ENCODE peak calls at places on chromosome 14, in six cellular contexts. One of them, this sample, is unnamed.

GRCh38 chr14:99734406-99735051 is 50.4 kb downstream of the CYP46A1 start:
- DNase-seq in GM12878: no peak
- DNase-seq in Calu3: no peak
- DNase-seq in foreskin fibroblast: no peak
- DNase-seq in psoas muscle: no peak
- DNase-seq in HL-60: no peak
- DNase-seq in this sample: peak

GRCh38 chr14:98756749-98757148 is 515.2 kb downstream of the BCL11B start:
- DNase-seq in psoas muscle: no peak
- DNase-seq in HL-60: no peak
- DNase-seq in foreskin fibroblast: no peak
- DNase-seq in GM12878: no peak
- DNase-seq in Calu3: no peak
- DNase-seq in this sample: no peak

GRCh38 chr14:31858868-31859267 is 218.2 kb upstream of the ARHGAP5 start:
- DNase-seq in psoas muscle: no peak
- DNase-seq in HL-60: no peak
- DNase-seq in Calu3: no peak
- DNase-seq in foreskin fibroblast: no peak
- DNase-seq in GM12878: no peak
- DNase-seq in this sample: no peak

GRCh38 chr14:84482256-84483071 is 1047.5 kb upstream of the FLRT2 start:
- DNase-seq in foreskin fibroblast: peak
- DNase-seq in Calu3: no peak
- DNase-seq in GM12878: no peak
- DNase-seq in psoas muscle: no peak
- DNase-seq in HL-60: no peak
- DNase-seq in this sample: no peak

GRCh38 chr14:96960598-96961116 is 163.5 kb downstream of the VRK1 start:
- DNase-seq in Calu3: no peak
- DNase-seq in GM12878: no peak
- DNase-seq in psoas muscle: no peak
- DNase-seq in HL-60: no peak
- DNase-seq in foreskin fibroblast: no peak
- DNase-seq in this sample: no peak

GRCh38 chr14:79530555-79530954 is 680.7 kb downstream of the DIO2 start:
- DNase-seq in psoas muscle: no peak
- DNase-seq in GM12878: no peak
- DNase-seq in HL-60: no peak
- DNase-seq in foreskin fibroblast: no peak
- DNase-seq in Calu3: no peak
- DNase-seq in this sample: no peak

GRCh38 chr14:70004791-70005190 is 125.6 kb downstream of the SMOC1 start:
- DNase-seq in Calu3: no peak
- DNase-seq in HL-60: no peak
- DNase-seq in psoas muscle: no peak
- DNase-seq in GM12878: no peak
- DNase-seq in foreskin fibroblast: no peak
- DNase-seq in this sample: no peak

GRCh38 chr14:33847066-33847465 is 103.8 kb downstream of the EGLN3 start:
- DNase-seq in GM12878: no peak
- DNase-seq in foreskin fibroblast: no peak
- DNase-seq in Calu3: no peak
- DNase-seq in psoas muscle: no peak
- DNase-seq in HL-60: no peak
- DNase-seq in this sample: no peak

GRCh38 chr14:99609245-99610117 is 5.5 kb upstream of the CCDC85C start:
- DNase-seq in foreskin fibroblast: no peak
- DNase-seq in GM12878: no peak
- DNase-seq in psoas muscle: no peak
- DNase-seq in HL-60: no peak
- DNase-seq in Calu3: no peak
- DNase-seq in this sample: no peak

GRCh38 chr14:93954900-93955891 is 21.2 kb downstream of the ASB2 start:
- DNase-seq in foreskin fibroblast: no peak
- DNase-seq in HL-60: peak
- DNase-seq in GM12878: no peak
- DNase-seq in psoas muscle: no peak
- DNase-seq in Calu3: no peak
- DNase-seq in this sample: peak

GRCh38 chr14:60878121-60878520 is 102.8 kb downstream of the TRMT5 start:
- DNase-seq in Calu3: no peak
- DNase-seq in psoas muscle: no peak
- DNase-seq in foreskin fibroblast: no peak
- DNase-seq in HL-60: no peak
- DNase-seq in GM12878: no peak
- DNase-seq in this sample: no peak

GRCh38 chr14:74480051-74480450 is 13.1 kb downstream of the NPC2 start:
- DNase-seq in HL-60: no peak
- DNase-seq in GM12878: no peak
- DNase-seq in psoas muscle: no peak
- DNase-seq in Calu3: no peak
- DNase-seq in foreskin fibroblast: no peak
- DNase-seq in this sample: no peak

GRCh38 chr14:65972891-65973290 is 513.3 kb upstream of the CCDC196 start:
- DNase-seq in Calu3: no peak
- DNase-seq in GM12878: no peak
- DNase-seq in foreskin fibroblast: peak
- DNase-seq in psoas muscle: no peak
- DNase-seq in HL-60: no peak
- DNase-seq in this sample: no peak

GRCh38 chr14:100078997-100079561 is 13.9 kb downstream of the EVL start:
- DNase-seq in foreskin fibroblast: peak
- DNase-seq in psoas muscle: no peak
- DNase-seq in Calu3: no peak
- DNase-seq in GM12878: no peak
- DNase-seq in HL-60: no peak
- DNase-seq in this sample: no peak

GRCh38 chr14:103543140-103543539 is 14.1 kb downstream of the TRMT61A start:
- DNase-seq in HL-60: no peak
- DNase-seq in psoas muscle: peak
- DNase-seq in GM12878: no peak
- DNase-seq in Calu3: no peak
- DNase-seq in foreskin fibroblast: no peak
- DNase-seq in this sample: no peak
- TF ChIP-seq CTCF in HL-60: no peak
- TF ChIP-seq CTCF in psoas muscle: no peak
- TF ChIP-seq CTCF in GM12878: no peak
- TF ChIP-seq CTCF in Calu3: no peak
- TF ChIP-seq CTCF in foreskin fibroblast: no peak
- TF ChIP-seq CTCF in this sample: no peak

GRCh38 chr14:68248481-68249255 is 429.1 kb downstream of the RAD51B start:
- DNase-seq in HL-60: no peak
- DNase-seq in foreskin fibroblast: peak
- DNase-seq in Calu3: peak
- DNase-seq in GM12878: peak
- DNase-seq in psoas muscle: peak
- DNase-seq in this sample: no peak
- TF ChIP-seq CTCF in HL-60: no peak
- TF ChIP-seq CTCF in foreskin fibroblast: peak
- TF ChIP-seq CTCF in Calu3: peak
- TF ChIP-seq CTCF in GM12878: peak
- TF ChIP-seq CTCF in psoas muscle: peak
- TF ChIP-seq CTCF in this sample: peak

GRCh38 chr14:51458563-51458955 is 193.2 kb upstream of the FRMD6 start:
- DNase-seq in foreskin fibroblast: peak
- DNase-seq in GM12878: no peak
- DNase-seq in Calu3: no peak
- DNase-seq in psoas muscle: no peak
- DNase-seq in HL-60: no peak
- DNase-seq in this sample: no peak
- TF ChIP-seq CTCF in foreskin fibroblast: no peak
- TF ChIP-seq CTCF in GM12878: no peak
- TF ChIP-seq CTCF in Calu3: no peak
- TF ChIP-seq CTCF in psoas muscle: no peak
- TF ChIP-seq CTCF in HL-60: no peak
- TF ChIP-seq CTCF in this sample: no peak

GRCh38 chr14:53331247-53331646 is 178.1 kb upstream of the DDHD1 start:
- DNase-seq in Calu3: no peak
- DNase-seq in HL-60: no peak
- DNase-seq in psoas muscle: no peak
- DNase-seq in GM12878: no peak
- DNase-seq in foreskin fibroblast: peak
- DNase-seq in this sample: no peak

GRCh38 chr14:53327716-53328115 is 174.6 kb upstream of the DDHD1 start:
- DNase-seq in psoas muscle: no peak
- DNase-seq in GM12878: no peak
- DNase-seq in HL-60: no peak
- DNase-seq in foreskin fibroblast: peak
- DNase-seq in Calu3: no peak
- DNase-seq in this sample: no peak

GRCh38 chr14:53330441-53330840 is 177.3 kb upstream of the DDHD1 start:
- DNase-seq in psoas muscle: no peak
- DNase-seq in HL-60: no peak
- DNase-seq in GM12878: no peak
- DNase-seq in foreskin fibroblast: no peak
- DNase-seq in Calu3: no peak
- DNase-seq in this sample: no peak

DNA sequence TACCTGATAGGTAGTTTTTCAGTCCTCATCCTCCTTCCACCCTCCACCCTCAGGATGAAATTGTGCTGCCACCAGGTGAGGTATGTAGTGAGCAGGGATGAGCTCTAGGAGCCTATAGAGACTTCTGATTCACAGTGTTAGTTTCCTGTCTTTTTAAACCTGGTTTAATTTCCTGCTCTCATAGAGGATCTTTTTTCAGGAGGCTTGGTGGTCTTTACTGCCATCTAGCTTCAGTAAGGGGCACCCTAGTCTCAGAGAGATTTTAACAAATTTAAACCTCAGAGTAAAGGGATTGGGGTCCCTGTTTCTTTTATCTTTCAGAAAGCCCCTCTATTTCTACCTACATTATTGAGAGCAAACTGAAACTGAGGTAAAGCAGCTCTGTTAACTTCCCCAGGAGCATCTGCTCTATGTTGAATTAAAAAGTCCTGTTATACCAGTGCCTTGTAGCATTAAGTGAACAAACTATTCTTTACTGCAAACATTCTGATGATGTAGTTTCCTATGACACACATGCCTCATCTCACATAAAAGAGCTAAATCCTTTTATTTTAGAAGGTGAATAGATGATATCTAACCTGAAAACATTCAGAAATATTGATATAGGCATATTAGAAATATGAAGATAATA is 172.2 kb upstream of the DDHD1 start:
- DNase-seq in HL-60: no peak
- DNase-seq in Calu3: no peak
- DNase-seq in GM12878: no peak
- DNase-seq in psoas muscle: no peak
- DNase-seq in foreskin fibroblast: no peak
- DNase-seq in this sample: no peak
- TF ChIP-seq CTCF in HL-60: no peak
- TF ChIP-seq CTCF in Calu3: no peak
- TF ChIP-seq CTCF in GM12878: no peak
- TF ChIP-seq CTCF in psoas muscle: peak
- TF ChIP-seq CTCF in foreskin fibroblast: peak
- TF ChIP-seq CTCF in this sample: no peak